ENCODE peak calls at places on chromosomes 7 and 10, in eight cellular contexts. X, P, B, M, Q, A, D and N are unnamed samples.

GRCh38 chr7:16753102-16753931 is at the start of gene TSPAN13:
- DNase-seq in B (no peak), Q (peak), X (peak), M (peak), P (peak), A (peak), D (peak), N (peak)

GRCh38 chr10:23345861-23346260 is 1.3 kb upstream of the C10orf67 start:
- DNase-seq in Q (no peak), M (no peak), P (peak), B (no peak), A (no peak), X (no peak), D (no peak), N (no peak)

GRCh38 chr7:155843426-155844018 is 31.3 kb upstream of the SHH start:
- DNase-seq in D (no peak), M (no peak), B (no peak), X (no peak), P (no peak), A (no peak), Q (no peak), N (no peak)

GRCh38 chr10:132606536-132607316 is 69.1 kb downstream of the INPP5A start:
- DNase-seq in D (no peak), X (no peak), P (no peak), B (peak), Q (no peak), M (peak), A (no peak), N (no peak)

GRCh38 chr10:78337016-78337415 is 303.4 kb downstream of the RPS24 start:
- DNase-seq in X (no peak), D (peak), B (no peak), M (no peak), Q (peak), P (no peak), A (no peak), N (no peak)

GRCh38 chr7:101940830-101941229 is 123.4 kb downstream of the CUX1 start:
- DNase-seq in Q (peak), X (no peak), A (no peak), D (no peak), P (peak), M (no peak), B (no peak), N (peak)

GRCh38 chr7:3537210-3537875 is 236.3 kb downstream of the SDK1 start:
- DNase-seq in M (no peak), B (no peak), P (no peak), A (no peak), X (no peak), Q (no peak), D (no peak), N (no peak)

GRCh38 chr10:132484922-132485321 is 52.7 kb upstream of the INPP5A start:
- DNase-seq in B (peak), D (no peak), P (no peak), X (no peak), M (no peak), A (no peak), Q (no peak), N (no peak)

GRCh38 chr10:2222631-2223030 is 485.3 kb upstream of the ADARB2 start:
- DNase-seq in D (no peak), B (no peak), A (no peak), M (no peak), P (no peak), Q (no peak), X (no peak), N (no peak)

GRCh38 chr7:125605241-125605640 is 675.6 kb upstream of the POT1 start:
- DNase-seq in B (no peak), Q (no peak), M (no peak), P (no peak), A (no peak), D (no peak), X (no peak), N (no peak)

GRCh38 chr10:97858001-97858439 is 8.4 kb downstream of the GOLGA7B start:
- DNase-seq in M (no peak), Q (no peak), A (peak), D (no peak), X (no peak), P (no peak), B (no peak), N (no peak)

GRCh38 chr7:1024331-1024761 is 20.0 kb upstream of the GPR146 start:
- DNase-seq in X (no peak), Q (no peak), M (peak), P (no peak), A (peak), D (no peak), B (peak), N (no peak)

GRCh38 chr10:100670828-100671479 is 74.4 kb upstream of the PAX2 start:
- DNase-seq in Q (peak), B (no peak), A (peak), D (no peak), P (peak), M (peak), X (peak), N (peak)

GRCh38 chr10:47299989-47300931 is at the start of gene GDF10:
- DNase-seq in A (no peak), X (peak), D (no peak), Q (no peak), P (no peak), M (no peak), B (peak), N (peak)

GRCh38 chr10:33553951-33554571 is 219.6 kb upstream of the NRP1 start:
- DNase-seq in D (no peak), A (no peak), B (no peak), P (no peak), M (no peak), X (no peak), Q (no peak), N (no peak)

GRCh38 chr7:142263598-142264380 is 5.9 kb upstream of the PRSS58 start:
- DNase-seq in P (no peak), X (no peak), Q (no peak), D (no peak), B (no peak), M (no peak), A (no peak), N (no peak)

GRCh38 chr7:138458576-138459234 is 1.4 kb upstream of the TRIM24 start:
- DNase-seq in P (no peak), X (no peak), A (peak), Q (peak), M (no peak), B (no peak), D (no peak), N (no peak)

GRCh38 chr7:135942614-135943013 is 34.5 kb downstream of the MTPN start:
- DNase-seq in X (no peak), A (no peak), D (no peak), M (no peak), Q (no peak), P (no peak), B (no peak), N (no peak)

GRCh38 chr10:48363617-48364355 is 57.3 kb downstream of the MAPK8 start:
- DNase-seq in B (no peak), M (peak), D (no peak), Q (no peak), A (peak), X (no peak), P (peak), N (peak)

GRCh38 chr10:72616716-72617115 is 9.2 kb downstream of the MICU1 start:
- DNase-seq in D (no peak), P (no peak), A (no peak), X (no peak), B (no peak), M (no peak), Q (no peak), N (no peak)

GRCh38 chr10:48439031-48439430 is 132.6 kb downstream of the MAPK8 start:
- DNase-seq in Q (no peak), B (no peak), A (no peak), X (no peak), P (no peak), D (no peak), M (no peak), N (no peak)

GRCh38 chr7:105309235-105310156 is 79.2 kb downstream of the SRPK2 start:
- DNase-seq in A (peak), M (no peak), B (no peak), P (no peak), Q (no peak), D (no peak), X (no peak), N (no peak)

GRCh38 chr7:159128767-159129166 is 15.9 kb downstream of the VIPR2 start:
- DNase-seq in X (no peak), P (no peak), A (no peak), M (no peak), Q (peak), D (peak), B (peak), N (no peak)

DNA sequence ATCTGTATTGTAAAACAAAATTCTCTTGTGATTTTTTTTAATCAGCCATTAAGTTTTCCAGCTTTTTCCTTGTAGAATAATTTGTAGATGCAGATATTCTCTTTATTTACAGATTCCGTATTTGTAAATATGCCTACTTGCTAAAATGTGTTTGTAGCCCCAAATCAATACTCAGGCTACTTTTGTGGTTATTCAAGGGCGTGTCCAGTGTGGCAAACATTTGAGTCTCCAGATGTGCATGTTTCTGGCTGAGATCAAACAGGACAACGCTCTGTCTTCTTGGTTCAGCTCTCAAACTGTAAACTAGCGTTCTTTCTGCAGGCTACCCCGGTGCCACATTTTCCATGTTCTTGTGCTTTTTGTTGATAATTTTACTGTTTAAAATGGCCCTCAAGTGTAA is 16.3 kb upstream of the OR2A5 start:
- DNase-seq in B (no peak), Q (no peak), M (no peak), D (no peak), X (no peak), A (no peak), P (no peak), N (no peak)
- TF ChIP-seq CTCF in B (no peak), Q (no peak), M (no peak), D (no peak), X (no peak), A (no peak), P (no peak), N (no peak)

GRCh38 chr7:128210036-128210347 is 31.1 kb upstream of the LEP start:
- DNase-seq in D (no peak), B (no peak), M (no peak), A (no peak), X (no peak), Q (no peak), P (no peak), N (no peak)
- TF ChIP-seq CTCF in D (no peak), B (no peak), M (no peak), A (no peak), X (no peak), Q (no peak), P (no peak), N (no peak)

DNA sequence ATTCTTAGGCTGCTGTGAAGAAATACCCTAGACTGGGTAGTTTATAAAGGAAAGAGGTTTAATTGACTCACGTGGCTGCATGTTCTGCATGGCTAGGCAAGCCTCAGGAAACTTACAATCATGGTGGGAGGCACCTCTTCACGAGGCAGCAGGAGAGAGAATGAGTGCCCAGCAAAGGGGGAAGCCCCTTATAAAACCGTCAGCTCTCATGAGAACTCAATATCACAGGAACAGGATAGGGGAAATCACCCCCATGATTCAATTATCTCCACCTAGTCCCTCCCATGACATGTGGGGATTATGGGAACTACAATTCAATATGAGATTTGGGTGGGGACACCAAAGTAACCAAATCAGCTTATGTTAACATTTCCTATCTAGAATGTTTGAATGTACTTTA is 259.2 kb downstream of the TWIST1 start:
- DNase-seq in M (no peak), B (no peak), Q (no peak), D (no peak), P (no peak), A (no peak), X (no peak), N (no peak)
- TF ChIP-seq CTCF in M (no peak), B (no peak), Q (no peak), D (no peak), P (no peak), A (no peak), X (no peak), N (no peak)

DNA sequence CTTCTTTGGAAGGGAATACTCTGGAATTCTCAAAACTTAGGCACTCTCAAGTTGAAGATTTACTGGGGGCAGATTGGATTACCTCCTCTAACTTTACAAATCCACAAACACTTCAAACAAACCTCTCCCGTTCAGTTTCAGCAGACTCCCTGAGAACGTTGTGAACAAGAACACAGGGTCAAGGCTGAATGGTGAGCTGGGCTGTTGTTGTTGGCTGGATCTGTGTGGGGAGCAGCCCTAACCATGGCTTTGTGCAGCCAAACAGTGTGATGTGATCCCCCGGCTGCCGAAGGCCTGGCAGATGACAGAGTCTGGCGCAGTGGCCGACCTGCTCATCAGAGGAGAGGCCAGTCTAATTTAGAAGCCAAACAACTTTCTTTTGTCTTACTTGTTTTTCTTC is 93.1 kb downstream of the BMPER start:
- DNase-seq in D (no peak), Q (no peak), X (no peak), A (no peak), P (no peak), M (peak), B (no peak), N (no peak)
- TF ChIP-seq CTCF in D (no peak), Q (no peak), X (no peak), A (no peak), P (no peak), M (no peak), B (no peak), N (no peak)